ENCODE peak calls at places on chromosomes 1 and 21, in four cellular contexts. One of them, this sample, is unnamed.
A peak's percentile ranks its signal among the peaks of the same experiment; 100 is the strongest.

GRCh38 chr1:107536266-107536665 is 395.4 kb downstream of the NTNG1 start:
- DNase-seq in CD8-positive, alpha-beta T cell: no peak
- DNase-seq in left colon: peak; percentile 80
- DNase-seq in H54: no peak
- DNase-seq in this sample: no peak

GRCh38 chr1:7517611-7518330 is 253.3 kb upstream of the VAMP3 start:
- DNase-seq in left colon: no peak
- DNase-seq in CD8-positive, alpha-beta T cell: no peak
- DNase-seq in H54: no peak
- DNase-seq in this sample: no peak

GRCh38 chr1:97999320-97999719 is 78.5 kb upstream of the DPYD start:
- DNase-seq in CD8-positive, alpha-beta T cell: no peak
- DNase-seq in H54: no peak
- DNase-seq in left colon: no peak
- DNase-seq in this sample: no peak

GRCh38 chr1:203650012-203650836 is 23.6 kb downstream of the ATP2B4 start:
- DNase-seq in CD8-positive, alpha-beta T cell: peak; percentile 80
- DNase-seq in H54: no peak
- DNase-seq in left colon: peak; percentile 79
- DNase-seq in this sample: peak; percentile 59

GRCh38 chr1:64242895-64243756 is 39.7 kb downstream of the UBE2U start:
- DNase-seq in CD8-positive, alpha-beta T cell: no peak
- DNase-seq in H54: no peak
- DNase-seq in left colon: no peak
- DNase-seq in this sample: no peak

GRCh38 chr1:71834570-71835441 is 447.5 kb downstream of the NEGR1 start:
- DNase-seq in CD8-positive, alpha-beta T cell: no peak
- DNase-seq in left colon: peak; percentile 41
- DNase-seq in H54: no peak
- DNase-seq in this sample: no peak

GRCh38 chr1:25691211-25691610 is 74.6 kb downstream of the MAN1C1 start:
- DNase-seq in H54: no peak
- DNase-seq in left colon: no peak
- DNase-seq in CD8-positive, alpha-beta T cell: no peak
- DNase-seq in this sample: no peak

GRCh38 chr1:199310701-199311100 is 671.9 kb downstream of the PTPRC start:
- DNase-seq in H54: no peak
- DNase-seq in left colon: no peak
- DNase-seq in CD8-positive, alpha-beta T cell: no peak
- DNase-seq in this sample: no peak

GRCh38 chr1:84617349-84617748 is 43.1 kb upstream of the CTBS start:
- DNase-seq in CD8-positive, alpha-beta T cell: no peak
- DNase-seq in left colon: no peak
- DNase-seq in H54: no peak
- DNase-seq in this sample: no peak

GRCh38 chr1:206952182-206952581 is 5.9 kb upstream of the PIGR start:
- DNase-seq in H54: no peak
- DNase-seq in left colon: peak; percentile 33
- DNase-seq in CD8-positive, alpha-beta T cell: no peak
- DNase-seq in this sample: no peak

GRCh38 chr21:33332143-33332542 is 7.4 kb downstream of the IFNAR1 start:
- DNase-seq in left colon: no peak
- DNase-seq in CD8-positive, alpha-beta T cell: no peak
- DNase-seq in H54: no peak
- DNase-seq in this sample: no peak

GRCh38 chr1:24424990-24425389 is 9.4 kb downstream of the NIPAL3 start:
- DNase-seq in CD8-positive, alpha-beta T cell: no peak
- DNase-seq in H54: no peak
- DNase-seq in left colon: peak; percentile 34
- DNase-seq in this sample: no peak

GRCh38 chr1:77954521-77954920 is 24.4 kb downstream of the FUBP1 start:
- DNase-seq in CD8-positive, alpha-beta T cell: no peak
- DNase-seq in H54: no peak
- DNase-seq in left colon: no peak
- DNase-seq in this sample: no peak

GRCh38 chr1:180773210-180773865 is 139.4 kb upstream of the KIAA1614 start:
- DNase-seq in H54: peak; percentile 34
- DNase-seq in left colon: no peak
- DNase-seq in CD8-positive, alpha-beta T cell: no peak
- DNase-seq in this sample: no peak

GRCh38 chr1:15617874-15618684 is 821 bp downstream of the DDI2 start:
- DNase-seq in H54: no peak
- DNase-seq in left colon: peak; percentile 57
- DNase-seq in CD8-positive, alpha-beta T cell: peak; percentile 62
- DNase-seq in this sample: peak; percentile 46

GRCh38 chr1:229342902-229343587 is at the start of gene CCSAP:
- DNase-seq in H54: peak; percentile 35
- DNase-seq in left colon: peak; percentile 71
- DNase-seq in CD8-positive, alpha-beta T cell: peak; percentile 80
- DNase-seq in this sample: peak; percentile 47

GRCh38 chr1:16202281-16203210 is 9.9 kb downstream of the ARHGEF19 start:
- DNase-seq in CD8-positive, alpha-beta T cell: no peak
- DNase-seq in H54: no peak
- DNase-seq in left colon: no peak
- DNase-seq in this sample: no peak

GRCh38 chr1:22364764-22365163 is 86.9 kb upstream of the ZBTB40 start:
- DNase-seq in H54: no peak
- DNase-seq in left colon: no peak
- DNase-seq in CD8-positive, alpha-beta T cell: no peak
- DNase-seq in this sample: no peak

GRCh38 chr1:163875214-163875926 is 553.6 kb downstream of the NUF2 start:
- DNase-seq in CD8-positive, alpha-beta T cell: no peak
- DNase-seq in left colon: no peak
- DNase-seq in H54: no peak
- DNase-seq in this sample: no peak

GRCh38 chr1:51989582-51990477 is 670 bp downstream of the RAB3B start:
- DNase-seq in CD8-positive, alpha-beta T cell: no peak
- DNase-seq in left colon: no peak
- DNase-seq in H54: no peak
- DNase-seq in this sample: no peak

GRCh38 chr1:24437631-24438396 is 22.2 kb downstream of the NIPAL3 start:
- DNase-seq in left colon: no peak
- DNase-seq in H54: no peak
- DNase-seq in CD8-positive, alpha-beta T cell: no peak
- DNase-seq in this sample: no peak

GRCh38 chr1:37306461-37306860 is 167.9 kb upstream of the ZC3H12A start:
- DNase-seq in left colon: no peak
- DNase-seq in H54: no peak
- DNase-seq in CD8-positive, alpha-beta T cell: no peak
- DNase-seq in this sample: no peak

GRCh38 chr1:192133350-192133950 is 24.8 kb upstream of the RGS18 start:
- DNase-seq in left colon: no peak
- DNase-seq in H54: no peak
- DNase-seq in CD8-positive, alpha-beta T cell: no peak
- DNase-seq in this sample: no peak

GRCh38 chr1:217660353-217661062 is 29.4 kb downstream of the SPATA17 start:
- DNase-seq in CD8-positive, alpha-beta T cell: no peak
- DNase-seq in H54: peak; percentile 15
- DNase-seq in left colon: no peak
- DNase-seq in this sample: no peak

GRCh38 chr1:113783254-113784103 is 24.2 kb upstream of the PHTF1 start:
- DNase-seq in H54: no peak
- DNase-seq in left colon: peak; percentile 37
- DNase-seq in CD8-positive, alpha-beta T cell: peak; percentile 57
- DNase-seq in this sample: peak; percentile 87

GRCh38 chr21:31108969-31109368 is 70.7 kb upstream of the KRTAP19-8 start:
- DNase-seq in CD8-positive, alpha-beta T cell: no peak
- DNase-seq in left colon: no peak
- DNase-seq in H54: no peak
- DNase-seq in this sample: no peak

GRCh38 chr1:25068829-25069228 is 138.8 kb upstream of the RUNX3 start:
- DNase-seq in H54: no peak
- DNase-seq in CD8-positive, alpha-beta T cell: no peak
- DNase-seq in left colon: no peak
- DNase-seq in this sample: no peak

GRCh38 chr1:231630558-231631205 is 4.1 kb downstream of the DISC1 start:
- DNase-seq in CD8-positive, alpha-beta T cell: no peak
- DNase-seq in left colon: no peak
- DNase-seq in H54: no peak
- DNase-seq in this sample: no peak

This sample was measured in T-helper 1 cell.